ENCODE peak calls at places on chromosomes 6 and 20, in eight cellular contexts. One of them, this sample, is unnamed.

GRCh38 chr20:59661621-59662020 is 57.3 kb downstream of the PHACTR3 start:
- DNase-seq in BE2C: no peak
- DNase-seq in CD8-positive, alpha-beta T cell: no peak
- DNase-seq in fibroblast of pulmonary artery: no peak
- DNase-seq in astrocyte of the spinal cord: no peak
- DNase-seq in heart right ventricle: no peak
- DNase-seq in endothelial cell of umbilical vein: no peak
- DNase-seq in body of pancreas: no peak
- DNase-seq in this sample: no peak

GRCh38 chr6:124819340-124819739 is 142.9 kb upstream of the RNF217 start:
- DNase-seq in BE2C: no peak
- DNase-seq in CD8-positive, alpha-beta T cell: no peak
- DNase-seq in fibroblast of pulmonary artery: no peak
- DNase-seq in astrocyte of the spinal cord: no peak
- DNase-seq in heart right ventricle: no peak
- DNase-seq in endothelial cell of umbilical vein: no peak
- DNase-seq in body of pancreas: no peak
- DNase-seq in this sample: no peak

GRCh38 chr20:3924304-3925112 is 35.3 kb downstream of the PANK2 start:
- DNase-seq in BE2C: peak; percentile 33
- DNase-seq in CD8-positive, alpha-beta T cell: no peak
- DNase-seq in fibroblast of pulmonary artery: no peak
- DNase-seq in astrocyte of the spinal cord: no peak
- DNase-seq in heart right ventricle: peak; percentile 61
- DNase-seq in endothelial cell of umbilical vein: no peak
- DNase-seq in body of pancreas: peak; percentile 31
- DNase-seq in this sample: no peak

GRCh38 chr6:158231551-158232444 is 63.6 kb downstream of the GTF2H5 start:
- DNase-seq in BE2C: peak; percentile 85
- DNase-seq in CD8-positive, alpha-beta T cell: peak; percentile 65
- DNase-seq in fibroblast of pulmonary artery: peak; percentile 59
- DNase-seq in astrocyte of the spinal cord: peak; percentile 54
- DNase-seq in heart right ventricle: peak; percentile 81
- DNase-seq in endothelial cell of umbilical vein: peak; percentile 53
- DNase-seq in body of pancreas: peak; percentile 77
- DNase-seq in this sample: peak; percentile 81

GRCh38 chr20:64246616-64247311 is 8.8 kb upstream of the PCMTD2 start:
- DNase-seq in BE2C: no peak
- DNase-seq in CD8-positive, alpha-beta T cell: no peak
- DNase-seq in fibroblast of pulmonary artery: no peak
- DNase-seq in astrocyte of the spinal cord: no peak
- DNase-seq in heart right ventricle: no peak
- DNase-seq in endothelial cell of umbilical vein: no peak
- DNase-seq in body of pancreas: no peak
- DNase-seq in this sample: no peak

GRCh38 chr6:109165392-109165964 is 70.2 kb downstream of the CEP57L1 start:
- DNase-seq in BE2C: no peak
- DNase-seq in CD8-positive, alpha-beta T cell: no peak
- DNase-seq in fibroblast of pulmonary artery: peak; percentile 88
- DNase-seq in astrocyte of the spinal cord: peak; percentile 65
- DNase-seq in heart right ventricle: no peak
- DNase-seq in endothelial cell of umbilical vein: peak; percentile 9
- DNase-seq in body of pancreas: peak; percentile 12
- DNase-seq in this sample: no peak

GRCh38 chr6:42315991-42316378 is 98.3 kb upstream of the MRPS10 start:
- DNase-seq in BE2C: no peak
- DNase-seq in CD8-positive, alpha-beta T cell: no peak
- DNase-seq in fibroblast of pulmonary artery: peak; percentile 94
- DNase-seq in astrocyte of the spinal cord: peak; percentile 97
- DNase-seq in heart right ventricle: no peak
- DNase-seq in endothelial cell of umbilical vein: peak; percentile 82
- DNase-seq in body of pancreas: no peak
- DNase-seq in this sample: peak; percentile 56

GRCh38 chr6:32151131-32151884 is 431 bp downstream of the PRRT1 start:
- DNase-seq in BE2C: no peak
- DNase-seq in CD8-positive, alpha-beta T cell: no peak
- DNase-seq in fibroblast of pulmonary artery: no peak
- DNase-seq in astrocyte of the spinal cord: no peak
- DNase-seq in heart right ventricle: no peak
- DNase-seq in endothelial cell of umbilical vein: no peak
- DNase-seq in body of pancreas: no peak
- DNase-seq in this sample: no peak

GRCh38 chr6:129141499-129141898 is 258.6 kb downstream of the LAMA2 start:
- DNase-seq in BE2C: no peak
- DNase-seq in CD8-positive, alpha-beta T cell: no peak
- DNase-seq in fibroblast of pulmonary artery: peak; percentile 46
- DNase-seq in astrocyte of the spinal cord: peak; percentile 38
- DNase-seq in heart right ventricle: no peak
- DNase-seq in endothelial cell of umbilical vein: no peak
- DNase-seq in body of pancreas: no peak
- DNase-seq in this sample: no peak

GRCh38 chr6:64988148-64988547 is 718.9 kb downstream of the EYS start:
- DNase-seq in BE2C: no peak
- DNase-seq in CD8-positive, alpha-beta T cell: no peak
- DNase-seq in fibroblast of pulmonary artery: peak; percentile 11
- DNase-seq in astrocyte of the spinal cord: no peak
- DNase-seq in heart right ventricle: no peak
- DNase-seq in endothelial cell of umbilical vein: no peak
- DNase-seq in body of pancreas: no peak
- DNase-seq in this sample: no peak

GRCh38 chr6:169618526-169619490 is 83.0 kb downstream of the WDR27 start:
- DNase-seq in BE2C: no peak
- DNase-seq in CD8-positive, alpha-beta T cell: no peak
- DNase-seq in fibroblast of pulmonary artery: peak; percentile 72
- DNase-seq in astrocyte of the spinal cord: peak; percentile 96
- DNase-seq in heart right ventricle: no peak
- DNase-seq in endothelial cell of umbilical vein: no peak
- DNase-seq in body of pancreas: no peak
- DNase-seq in this sample: no peak

GRCh38 chr6:135935951-135936601 is 84.6 kb downstream of the PDE7B start:
- DNase-seq in BE2C: no peak
- DNase-seq in CD8-positive, alpha-beta T cell: no peak
- DNase-seq in fibroblast of pulmonary artery: peak; percentile 40
- DNase-seq in astrocyte of the spinal cord: peak; percentile 81
- DNase-seq in heart right ventricle: no peak
- DNase-seq in endothelial cell of umbilical vein: no peak
- DNase-seq in body of pancreas: no peak
- DNase-seq in this sample: no peak

GRCh38 chr6:4687989-4688947 is 87.9 kb upstream of the CDYL start:
- DNase-seq in BE2C: no peak
- DNase-seq in CD8-positive, alpha-beta T cell: no peak
- DNase-seq in fibroblast of pulmonary artery: peak; percentile 84
- DNase-seq in astrocyte of the spinal cord: peak; percentile 80
- DNase-seq in heart right ventricle: no peak
- DNase-seq in endothelial cell of umbilical vein: peak; percentile 87
- DNase-seq in body of pancreas: no peak
- DNase-seq in this sample: no peak

GRCh38 chr6:151161363-151161762 is 78.4 kb upstream of the AKAP12 start:
- DNase-seq in BE2C: no peak
- DNase-seq in CD8-positive, alpha-beta T cell: no peak
- DNase-seq in fibroblast of pulmonary artery: no peak
- DNase-seq in astrocyte of the spinal cord: peak; percentile 15
- DNase-seq in heart right ventricle: no peak
- DNase-seq in endothelial cell of umbilical vein: no peak
- DNase-seq in body of pancreas: no peak
- DNase-seq in this sample: no peak

GRCh38 chr20:63230800-63231268 is 4.9 kb upstream of the BIRC7 start:
- DNase-seq in BE2C: peak; percentile 73
- DNase-seq in CD8-positive, alpha-beta T cell: no peak
- DNase-seq in fibroblast of pulmonary artery: peak; percentile 73
- DNase-seq in astrocyte of the spinal cord: peak; percentile 54
- DNase-seq in heart right ventricle: peak; percentile 58
- DNase-seq in endothelial cell of umbilical vein: peak; percentile 54
- DNase-seq in body of pancreas: peak; percentile 64
- DNase-seq in this sample: peak; percentile 21

GRCh38 chr20:20603339-20603990 is 109.0 kb downstream of the RALGAPA2 start:
- DNase-seq in BE2C: peak; percentile 38
- DNase-seq in CD8-positive, alpha-beta T cell: peak; percentile 2
- DNase-seq in fibroblast of pulmonary artery: no peak
- DNase-seq in astrocyte of the spinal cord: no peak
- DNase-seq in heart right ventricle: no peak
- DNase-seq in endothelial cell of umbilical vein: no peak
- DNase-seq in body of pancreas: no peak
- DNase-seq in this sample: peak; percentile 92

GRCh38 chr6:161847628-161848027 is 573.8 kb upstream of the AGPAT4 start:
- DNase-seq in BE2C: no peak
- DNase-seq in CD8-positive, alpha-beta T cell: no peak
- DNase-seq in fibroblast of pulmonary artery: no peak
- DNase-seq in astrocyte of the spinal cord: no peak
- DNase-seq in heart right ventricle: no peak
- DNase-seq in endothelial cell of umbilical vein: no peak
- DNase-seq in body of pancreas: no peak
- DNase-seq in this sample: no peak

GRCh38 chr6:154395878-154396277 is 39.3 kb upstream of the IPCEF1 start:
- DNase-seq in BE2C: no peak
- DNase-seq in CD8-positive, alpha-beta T cell: no peak
- DNase-seq in fibroblast of pulmonary artery: no peak
- DNase-seq in astrocyte of the spinal cord: no peak
- DNase-seq in heart right ventricle: no peak
- DNase-seq in endothelial cell of umbilical vein: no peak
- DNase-seq in body of pancreas: no peak
- DNase-seq in this sample: no peak

GRCh38 chr6:4637691-4638433 is 138.3 kb upstream of the CDYL start:
- DNase-seq in BE2C: no peak
- DNase-seq in CD8-positive, alpha-beta T cell: no peak
- DNase-seq in fibroblast of pulmonary artery: peak; percentile 76
- DNase-seq in astrocyte of the spinal cord: peak; percentile 82
- DNase-seq in heart right ventricle: no peak
- DNase-seq in endothelial cell of umbilical vein: peak; percentile 72
- DNase-seq in body of pancreas: no peak
- DNase-seq in this sample: peak; percentile 69

GRCh38 chr6:4313044-4313686 is 177.8 kb upstream of the ECI2 start:
- DNase-seq in BE2C: no peak
- DNase-seq in CD8-positive, alpha-beta T cell: no peak
- DNase-seq in fibroblast of pulmonary artery: peak; percentile 98
- DNase-seq in astrocyte of the spinal cord: peak; percentile 93
- DNase-seq in heart right ventricle: no peak
- DNase-seq in endothelial cell of umbilical vein: peak; percentile 95
- DNase-seq in body of pancreas: peak; percentile 42
- DNase-seq in this sample: no peak

GRCh38 chr20:48819089-48819488 is 8.7 kb downstream of the PREX1 start:
- DNase-seq in BE2C: no peak
- DNase-seq in CD8-positive, alpha-beta T cell: no peak
- DNase-seq in fibroblast of pulmonary artery: no peak
- DNase-seq in astrocyte of the spinal cord: no peak
- DNase-seq in heart right ventricle: no peak
- DNase-seq in endothelial cell of umbilical vein: no peak
- DNase-seq in body of pancreas: no peak
- DNase-seq in this sample: no peak

GRCh38 chr6:48075181-48075580 is 35.8 kb downstream of the PTCHD4 start:
- DNase-seq in BE2C: no peak
- DNase-seq in CD8-positive, alpha-beta T cell: no peak
- DNase-seq in fibroblast of pulmonary artery: no peak
- DNase-seq in astrocyte of the spinal cord: no peak
- DNase-seq in heart right ventricle: no peak
- DNase-seq in endothelial cell of umbilical vein: no peak
- DNase-seq in body of pancreas: no peak
- DNase-seq in this sample: no peak

GRCh38 chr6:35776364-35777215 is at the start of gene CLPSL2:
- DNase-seq in BE2C: peak; percentile 64
- DNase-seq in CD8-positive, alpha-beta T cell: no peak
- DNase-seq in fibroblast of pulmonary artery: peak; percentile 15
- DNase-seq in astrocyte of the spinal cord: no peak
- DNase-seq in heart right ventricle: no peak
- DNase-seq in endothelial cell of umbilical vein: no peak
- DNase-seq in body of pancreas: peak; percentile 61
- DNase-seq in this sample: peak; percentile 28

GRCh38 chr6:33161354-33162320 is 30.6 kb downstream of the COL11A2 start:
- DNase-seq in BE2C: peak; percentile 83
- DNase-seq in CD8-positive, alpha-beta T cell: peak; percentile 78
- DNase-seq in fibroblast of pulmonary artery: peak; percentile 57
- DNase-seq in astrocyte of the spinal cord: peak; percentile 45
- DNase-seq in heart right ventricle: peak; percentile 86
- DNase-seq in endothelial cell of umbilical vein: peak; percentile 63
- DNase-seq in body of pancreas: peak; percentile 81
- DNase-seq in this sample: peak; percentile 74
- H3K4me3 ChIP-seq in BE2C: peak overlapping the region; percentile 55
- H3K4me3 ChIP-seq in CD8-positive, alpha-beta T cell: peak overlapping the region; percentile 50
- H3K4me3 ChIP-seq in fibroblast of pulmonary artery: peak overlapping the region; percentile 51
- H3K4me3 ChIP-seq in astrocyte of the spinal cord: peak overlapping the region; percentile 37
- H3K4me3 ChIP-seq in heart right ventricle: peak overlapping the region; percentile 58
- H3K4me3 ChIP-seq in endothelial cell of umbilical vein: peak overlapping the region; percentile 30
- H3K4me3 ChIP-seq in body of pancreas: peak overlapping the region; percentile 33
- H3K4me3 ChIP-seq in this sample: peak overlapping the region; percentile 46

GRCh38 chr6:50952092-50952932 is 133.6 kb downstream of the TFAP2B start:
- DNase-seq in BE2C: no peak
- DNase-seq in CD8-positive, alpha-beta T cell: no peak
- DNase-seq in fibroblast of pulmonary artery: no peak
- DNase-seq in astrocyte of the spinal cord: no peak
- DNase-seq in heart right ventricle: no peak
- DNase-seq in endothelial cell of umbilical vein: no peak
- DNase-seq in body of pancreas: no peak
- DNase-seq in this sample: peak; percentile 2
- TF ChIP-seq CTCF in BE2C: no peak
- TF ChIP-seq CTCF in CD8-positive, alpha-beta T cell: no peak
- TF ChIP-seq CTCF in fibroblast of pulmonary artery: no peak
- TF ChIP-seq CTCF in astrocyte of the spinal cord: no peak
- TF ChIP-seq CTCF in heart right ventricle: no peak
- TF ChIP-seq CTCF in endothelial cell of umbilical vein: no peak
- TF ChIP-seq CTCF in body of pancreas: no peak
- TF ChIP-seq CTCF in this sample: no peak

DNA sequence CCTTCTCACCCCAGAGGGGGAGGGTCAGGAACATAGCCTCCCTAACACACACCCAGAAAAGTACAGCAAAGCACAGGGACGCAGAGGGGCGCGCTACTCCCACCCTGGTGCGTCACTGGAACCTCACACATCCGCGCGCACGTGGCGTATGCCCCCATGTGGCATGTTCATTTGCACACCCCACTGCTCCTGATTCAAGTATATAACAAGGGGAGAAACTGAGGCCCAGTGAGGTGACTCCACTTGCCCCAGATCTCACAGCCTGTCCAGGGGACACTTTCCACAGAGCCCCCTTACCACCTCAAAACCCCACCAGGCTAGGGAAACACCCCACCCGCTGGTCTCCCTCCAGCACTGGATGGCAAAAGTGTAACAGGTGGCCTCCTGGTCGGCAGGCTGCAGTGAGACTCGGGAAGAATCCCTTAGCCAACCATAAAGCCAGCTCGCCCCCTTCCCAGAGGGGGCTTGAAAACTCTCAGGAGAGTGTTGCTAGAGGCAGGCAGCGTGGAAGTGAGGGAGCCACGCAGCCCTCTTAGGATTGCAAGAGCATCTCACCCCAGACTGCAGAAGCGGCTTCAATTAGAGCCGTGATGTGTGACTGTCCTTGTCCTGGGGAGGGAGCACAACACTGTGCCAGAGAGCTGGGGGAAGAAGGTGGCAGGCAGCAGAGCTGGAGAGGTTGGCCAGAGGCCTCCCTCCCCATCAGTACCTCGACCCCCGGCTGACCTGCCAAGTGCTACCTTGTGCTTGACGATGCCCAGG is at the start of gene GRM4:
- DNase-seq in BE2C: peak; percentile 16
- DNase-seq in CD8-positive, alpha-beta T cell: no peak
- DNase-seq in fibroblast of pulmonary artery: no peak
- DNase-seq in astrocyte of the spinal cord: no peak
- DNase-seq in heart right ventricle: no peak
- DNase-seq in endothelial cell of umbilical vein: no peak
- DNase-seq in body of pancreas: no peak
- DNase-seq in this sample: no peak
- H3K4me3 ChIP-seq in BE2C: peak within 1 kb of the TSS; percentile 56
- H3K4me3 ChIP-seq in CD8-positive, alpha-beta T cell: peak within 1 kb of the TSS; percentile 48
- H3K4me3 ChIP-seq in fibroblast of pulmonary artery: peak within 1 kb of the TSS; percentile 30
- H3K4me3 ChIP-seq in astrocyte of the spinal cord: peak within 1 kb of the TSS; percentile 2
- H3K4me3 ChIP-seq in heart right ventricle: peak within 1 kb of the TSS; percentile 44
- H3K4me3 ChIP-seq in endothelial cell of umbilical vein: no peak within 1 kb of the TSS
- H3K4me3 ChIP-seq in body of pancreas: peak within 1 kb of the TSS; percentile 9
- H3K4me3 ChIP-seq in this sample: no peak within 1 kb of the TSS

GRCh38 chr6:91672201-91672600 is 1085.3 kb upstream of the MAP3K7 start:
- DNase-seq in BE2C: no peak
- DNase-seq in CD8-positive, alpha-beta T cell: no peak
- DNase-seq in fibroblast of pulmonary artery: no peak
- DNase-seq in astrocyte of the spinal cord: peak; percentile 44
- DNase-seq in heart right ventricle: no peak
- DNase-seq in endothelial cell of umbilical vein: no peak
- DNase-seq in body of pancreas: no peak
- DNase-seq in this sample: no peak
- TF ChIP-seq CTCF in BE2C: no peak
- TF ChIP-seq CTCF in CD8-positive, alpha-beta T cell: no peak
- TF ChIP-seq CTCF in fibroblast of pulmonary artery: no peak
- TF ChIP-seq CTCF in astrocyte of the spinal cord: no peak
- TF ChIP-seq CTCF in heart right ventricle: no peak
- TF ChIP-seq CTCF in endothelial cell of umbilical vein: no peak
- TF ChIP-seq CTCF in body of pancreas: no peak
- TF ChIP-seq CTCF in this sample: no peak

This sample was measured in GM12865.